ENCODE peak calls at places on chromosomes 5 and 9, in four cellular contexts. One of them, this sample, is unnamed.

GRCh38 chr5:39870137-39870536 is 445.4 kb upstream of the DAB2 start:
- DNase-seq in mucosa of descending colon: no peak
- DNase-seq in psoas muscle: no peak
- DNase-seq in fibroblast of lung: no peak
- DNase-seq in this sample: no peak

GRCh38 chr9:128696923-128697707 is 5.2 kb upstream of the PKN3 start:
- DNase-seq in mucosa of descending colon: peak
- DNase-seq in psoas muscle: no peak
- DNase-seq in fibroblast of lung: no peak
- DNase-seq in this sample: no peak

GRCh38 chr9:114804504-114804903 is 1.3 kb downstream of the TNFSF15 start:
- DNase-seq in mucosa of descending colon: peak
- DNase-seq in psoas muscle: no peak
- DNase-seq in fibroblast of lung: peak
- DNase-seq in this sample: no peak

GRCh38 chr5:154038241-154038603 is 488 bp downstream of the FAM114A2 start:
- DNase-seq in mucosa of descending colon: peak
- DNase-seq in psoas muscle: no peak
- DNase-seq in fibroblast of lung: no peak
- DNase-seq in this sample: peak

GRCh38 chr5:122259995-122260394 is 52.0 kb upstream of the SNCAIP start:
- DNase-seq in mucosa of descending colon: no peak
- DNase-seq in psoas muscle: no peak
- DNase-seq in fibroblast of lung: peak
- DNase-seq in this sample: no peak

GRCh38 chr5:132266031-132266835 is 8.7 kb downstream of the PDLIM4 start:
- DNase-seq in mucosa of descending colon: peak
- DNase-seq in psoas muscle: no peak
- DNase-seq in fibroblast of lung: no peak
- DNase-seq in this sample: no peak

GRCh38 chr9:6827370-6827949 is 69.7 kb downstream of the KDM4C start:
- DNase-seq in mucosa of descending colon: no peak
- DNase-seq in psoas muscle: no peak
- DNase-seq in fibroblast of lung: peak
- DNase-seq in this sample: no peak

GRCh38 chr9:121598167-121599000 is 53.0 kb upstream of the DAB2IP start:
- DNase-seq in mucosa of descending colon: peak
- DNase-seq in psoas muscle: peak
- DNase-seq in fibroblast of lung: peak
- DNase-seq in this sample: no peak

GRCh38 chr5:60977956-60978737 is 33.1 kb downstream of the NDUFAF2 start:
- DNase-seq in mucosa of descending colon: no peak
- DNase-seq in psoas muscle: no peak
- DNase-seq in fibroblast of lung: no peak
- DNase-seq in this sample: no peak

GRCh38 chr5:1749346-1750124 is 50.1 kb downstream of the MRPL36 start:
- DNase-seq in mucosa of descending colon: no peak
- DNase-seq in psoas muscle: no peak
- DNase-seq in fibroblast of lung: no peak
- DNase-seq in this sample: no peak

GRCh38 chr5:9924614-9925013 is 294.5 kb upstream of the TAS2R1 start:
- DNase-seq in mucosa of descending colon: no peak
- DNase-seq in psoas muscle: no peak
- DNase-seq in fibroblast of lung: peak
- DNase-seq in this sample: peak

GRCh38 chr5:65213921-65214525 is 267.7 kb downstream of the ADAMTS6 start:
- DNase-seq in mucosa of descending colon: no peak
- DNase-seq in psoas muscle: no peak
- DNase-seq in fibroblast of lung: peak
- DNase-seq in this sample: no peak

GRCh38 chr5:109852371-109853160 is 162.8 kb downstream of the MAN2A1 start:
- DNase-seq in mucosa of descending colon: no peak
- DNase-seq in psoas muscle: no peak
- DNase-seq in fibroblast of lung: no peak
- DNase-seq in this sample: no peak

GRCh38 chr5:33662721-33663435 is 222.1 kb downstream of the TARS1 start:
- DNase-seq in mucosa of descending colon: no peak
- DNase-seq in psoas muscle: no peak
- DNase-seq in fibroblast of lung: peak
- DNase-seq in this sample: no peak

GRCh38 chr9:83154821-83155220 is 91.9 kb upstream of the RASEF start:
- DNase-seq in mucosa of descending colon: no peak
- DNase-seq in psoas muscle: no peak
- DNase-seq in fibroblast of lung: no peak
- DNase-seq in this sample: no peak

GRCh38 chr9:123269316-123269715 is 930 bp upstream of the STRBP start:
- DNase-seq in mucosa of descending colon: no peak
- DNase-seq in psoas muscle: no peak
- DNase-seq in fibroblast of lung: no peak
- DNase-seq in this sample: no peak

GRCh38 chr9:100222674-100223073 is 123.6 kb downstream of the INVS start:
- DNase-seq in mucosa of descending colon: no peak
- DNase-seq in psoas muscle: no peak
- DNase-seq in fibroblast of lung: peak
- DNase-seq in this sample: no peak

GRCh38 chr9:38068616-38068865 is 486 bp downstream of the SHB start:
- DNase-seq in mucosa of descending colon: peak
- DNase-seq in psoas muscle: no peak
- DNase-seq in fibroblast of lung: peak
- DNase-seq in this sample: no peak

GRCh38 chr5:80055491-80056170 is 20.5 kb downstream of the THBS4 start:
- DNase-seq in mucosa of descending colon: no peak
- DNase-seq in psoas muscle: no peak
- DNase-seq in fibroblast of lung: no peak
- DNase-seq in this sample: no peak

GRCh38 chr5:179176571-179177230 is 116.5 kb downstream of the ZNF354C start:
- DNase-seq in mucosa of descending colon: no peak
- DNase-seq in psoas muscle: no peak
- DNase-seq in fibroblast of lung: no peak
- DNase-seq in this sample: no peak

GRCh38 chr9:69085523-69086283 is 50.2 kb downstream of the FXN start:
- DNase-seq in mucosa of descending colon: no peak
- DNase-seq in psoas muscle: no peak
- DNase-seq in fibroblast of lung: peak
- DNase-seq in this sample: no peak

GRCh38 chr5:159166416-159166815 is 42.9 kb downstream of the RNF145 start:
- DNase-seq in mucosa of descending colon: no peak
- DNase-seq in psoas muscle: no peak
- DNase-seq in fibroblast of lung: no peak
- DNase-seq in this sample: no peak

GRCh38 chr9:92947268-92948031 is at the start of gene FGD3:
- DNase-seq in mucosa of descending colon: peak
- DNase-seq in psoas muscle: no peak
- DNase-seq in fibroblast of lung: no peak
- DNase-seq in this sample: no peak
- H3K4me3 ChIP-seq in mucosa of descending colon: no peak
- H3K4me3 ChIP-seq in psoas muscle: peak
- H3K4me3 ChIP-seq in fibroblast of lung: peak
- H3K4me3 ChIP-seq in this sample: no peak

GRCh38 chr5:74684900-74685851 is at the start of gene HEXB:
- DNase-seq in mucosa of descending colon: peak
- DNase-seq in psoas muscle: peak
- DNase-seq in fibroblast of lung: peak
- DNase-seq in this sample: peak

GRCh38 chr5:74682636-74683035 is 2.4 kb upstream of the HEXB start:
- DNase-seq in mucosa of descending colon: no peak
- DNase-seq in psoas muscle: no peak
- DNase-seq in fibroblast of lung: no peak
- DNase-seq in this sample: no peak

GRCh38 chr5:74685979-74686631 is 1.1 kb downstream of the HEXB start:
- DNase-seq in mucosa of descending colon: peak
- DNase-seq in psoas muscle: no peak
- DNase-seq in fibroblast of lung: peak
- DNase-seq in this sample: peak

GRCh38 chr5:74686962-74687751 is 2.1 kb downstream of the HEXB start:
- DNase-seq in mucosa of descending colon: no peak
- DNase-seq in psoas muscle: no peak
- DNase-seq in fibroblast of lung: peak
- DNase-seq in this sample: no peak
- H3K4me3 ChIP-seq in mucosa of descending colon: no peak
- H3K4me3 ChIP-seq in psoas muscle: peak
- H3K4me3 ChIP-seq in fibroblast of lung: peak
- H3K4me3 ChIP-seq in this sample: no peak

GRCh38 chr9:98236881-98237487 is 18.5 kb downstream of the TBC1D2 start:
- DNase-seq in mucosa of descending colon: no peak
- DNase-seq in psoas muscle: no peak
- DNase-seq in fibroblast of lung: no peak
- DNase-seq in this sample: no peak
- H3K4me3 ChIP-seq in mucosa of descending colon: no peak
- H3K4me3 ChIP-seq in psoas muscle: no peak
- H3K4me3 ChIP-seq in fibroblast of lung: no peak
- H3K4me3 ChIP-seq in this sample: no peak

GRCh38 chr5:37071901-37072581 is 177.1 kb downstream of the CPLANE1 start:
- DNase-seq in mucosa of descending colon: no peak
- DNase-seq in psoas muscle: no peak
- DNase-seq in fibroblast of lung: peak
- DNase-seq in this sample: no peak
- H3K4me3 ChIP-seq in mucosa of descending colon: no peak
- H3K4me3 ChIP-seq in psoas muscle: no peak
- H3K4me3 ChIP-seq in fibroblast of lung: no peak
- H3K4me3 ChIP-seq in this sample: no peak

GRCh38 chr9:20286969-20287368 is 335.3 kb downstream of the MLLT3 start:
- DNase-seq in mucosa of descending colon: no peak
- DNase-seq in psoas muscle: no peak
- DNase-seq in fibroblast of lung: no peak
- DNase-seq in this sample: no peak
- H3K4me3 ChIP-seq in mucosa of descending colon: no peak
- H3K4me3 ChIP-seq in psoas muscle: no peak
- H3K4me3 ChIP-seq in fibroblast of lung: no peak
- H3K4me3 ChIP-seq in this sample: no peak

DNA sequence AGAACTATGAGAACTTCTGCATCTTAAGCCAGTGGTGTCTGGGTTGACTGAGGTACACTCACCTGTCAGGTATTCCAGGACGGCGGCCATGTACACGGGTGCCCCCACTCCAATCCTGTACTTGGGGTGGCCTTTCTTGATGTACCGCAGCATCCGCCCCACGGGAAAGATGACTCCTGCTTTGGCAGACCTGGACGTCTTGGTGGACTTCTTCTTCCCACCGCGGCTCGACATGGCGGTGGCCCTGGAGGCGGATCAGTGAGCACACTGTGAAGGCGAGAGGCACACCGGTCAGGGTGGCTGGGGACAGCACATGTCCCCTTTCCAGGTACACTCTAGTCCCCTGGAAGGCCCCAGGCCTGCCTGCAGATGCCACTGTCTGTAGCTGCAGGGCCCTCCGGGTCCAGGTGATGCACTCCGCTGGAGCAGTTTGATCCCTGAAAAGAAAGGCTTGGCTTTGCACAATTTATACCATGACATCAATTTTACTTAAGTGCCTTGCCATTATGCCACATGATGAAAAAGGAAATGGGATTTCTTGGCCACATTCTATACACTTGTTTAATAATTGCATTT is 10.1 kb downstream of the MACROH2A1 start:
- DNase-seq in mucosa of descending colon: no peak
- DNase-seq in psoas muscle: no peak
- DNase-seq in fibroblast of lung: no peak
- DNase-seq in this sample: no peak
- H3K4me3 ChIP-seq in mucosa of descending colon: no peak
- H3K4me3 ChIP-seq in psoas muscle: no peak
- H3K4me3 ChIP-seq in fibroblast of lung: no peak
- H3K4me3 ChIP-seq in this sample: no peak

GRCh38 chr9:23537192-23538059 is 288.6 kb downstream of the ELAVL2 start:
- DNase-seq in mucosa of descending colon: no peak
- DNase-seq in psoas muscle: no peak
- DNase-seq in fibroblast of lung: no peak
- DNase-seq in this sample: no peak
- H3K4me3 ChIP-seq in mucosa of descending colon: no peak
- H3K4me3 ChIP-seq in psoas muscle: peak
- H3K4me3 ChIP-seq in fibroblast of lung: no peak
- H3K4me3 ChIP-seq in this sample: no peak